ENCODE peak calls at places on chromosomes 12 and 14, in four cellular contexts. L, E, C and I are unnamed samples.

GRCh38 chr14:53955671-53956426 is 776 bp downstream of the BMP4 start:
- DNase-seq in E (peak; percentile 29), C (no peak), L (no peak), I (peak; percentile 41)

GRCh38 chr14:104119119-104119699 is 19.2 kb upstream of the KIF26A start:
- DNase-seq in L (no peak), C (no peak), E (no peak), I (no peak)

GRCh38 chr12:26919216-26919555 is 18.6 kb downstream of the INTS13 start:
- DNase-seq in E (no peak), L (no peak), C (no peak), I (no peak)

GRCh38 chr12:93978553-93978952 is 169.8 kb upstream of the PLXNC1 start:
- DNase-seq in C (no peak), L (peak; percentile 53), E (no peak), I (no peak)

GRCh38 chr14:100862277-100862676 is 36.4 kb downstream of the MEG3 start:
- DNase-seq in C (no peak), E (no peak), L (no peak), I (no peak)

GRCh38 chr12:86903166-86903565 is 647.0 kb upstream of the MGAT4C start:
- DNase-seq in L (no peak), E (no peak), C (no peak), I (no peak)

GRCh38 chr12:128388461-128388921 is 121.5 kb downstream of the TMEM132C start:
- DNase-seq in E (no peak), C (no peak), L (no peak), I (no peak)

GRCh38 chr14:105857816-105858675 is 331.7 kb downstream of the TMEM121 start:
- DNase-seq in C (no peak), E (no peak), L (no peak), I (peak; percentile 21)

GRCh38 chr12:53073881-53074280 is 5.3 kb downstream of the SPRYD3 start:
- DNase-seq in E (no peak), C (no peak), L (no peak), I (no peak)

GRCh38 chr14:103315368-103315911 is 18.6 kb upstream of the EIF5 start:
- DNase-seq in C (no peak), L (no peak), E (no peak), I (peak; percentile 40)

GRCh38 chr12:92363295-92364146 is 217.9 kb upstream of the BTG1 start:
- DNase-seq in E (peak; percentile 16), C (peak; percentile 41), L (no peak), I (peak; percentile 83)

GRCh38 chr14:70905316-70905715 is 1.9 kb upstream of the PCNX1 start:
- DNase-seq in E (no peak), L (no peak), C (no peak), I (no peak)

GRCh38 chr14:61456720-61457119 is 135.3 kb downstream of the PRKCH start:
- DNase-seq in C (peak; percentile 65), L (no peak), E (peak; percentile 82), I (peak; percentile 77)

GRCh38 chr12:104737682-104738370 is 220.3 kb downstream of the SLC41A2 start:
- DNase-seq in C (no peak), L (no peak), E (no peak), I (no peak)

GRCh38 chr14:92570863-92571262 is 57.3 kb downstream of the RIN3 start:
- DNase-seq in C (no peak), L (no peak), E (no peak), I (no peak)

GRCh38 chr12:1728824-1729223 is 38.0 kb downstream of the ADIPOR2 start:
- DNase-seq in L (no peak), E (no peak), C (no peak), I (no peak)

GRCh38 chr12:64745259-64745807 is 13.9 kb downstream of the GNS start:
- DNase-seq in E (no peak), C (no peak), L (no peak), I (no peak)

GRCh38 chr12:63150255-63151060 is 543 bp downstream of the AVPR1A start:
- DNase-seq in C (no peak), E (no peak), L (no peak), I (no peak)